ENCODE peak calls at places on chromosomes 6 and 20, in four cellular contexts. One of them, this sample, is unnamed.

GRCh38 chr6:154538664-154539235 is 28.3 kb upstream of the CNKSR3 start:
- DNase-seq in lower lobe of right lung: no peak
- DNase-seq in H9: no peak
- DNase-seq in CD8-positive, alpha-beta T cell: no peak
- DNase-seq in this sample: no peak

GRCh38 chr6:13653296-13653695 is 38.2 kb downstream of the NOL7 start:
- DNase-seq in CD8-positive, alpha-beta T cell: no peak
- DNase-seq in lower lobe of right lung: no peak
- DNase-seq in H9: no peak
- DNase-seq in this sample: no peak

GRCh38 chr6:170108890-170109587 is 181.8 kb downstream of the DLL1 start:
- DNase-seq in lower lobe of right lung: no peak
- DNase-seq in H9: no peak
- DNase-seq in CD8-positive, alpha-beta T cell: no peak
- DNase-seq in this sample: no peak

GRCh38 chr20:52372169-52372568 is 180.6 kb upstream of the ZFP64 start:
- DNase-seq in CD8-positive, alpha-beta T cell: no peak
- DNase-seq in H9: no peak
- DNase-seq in lower lobe of right lung: no peak
- DNase-seq in this sample: no peak

GRCh38 chr6:16505711-16506362 is 255.4 kb downstream of the ATXN1 start:
- DNase-seq in lower lobe of right lung: no peak
- DNase-seq in H9: no peak
- DNase-seq in CD8-positive, alpha-beta T cell: no peak
- DNase-seq in this sample: no peak

GRCh38 chr6:139161817-139162284 is 27.0 kb downstream of the HECA start:
- DNase-seq in H9: no peak
- DNase-seq in CD8-positive, alpha-beta T cell: peak; percentile 66
- DNase-seq in lower lobe of right lung: no peak
- DNase-seq in this sample: no peak

GRCh38 chr6:74320076-74320475 is 624.1 kb downstream of the CD109 start:
- DNase-seq in lower lobe of right lung: no peak
- DNase-seq in H9: no peak
- DNase-seq in CD8-positive, alpha-beta T cell: no peak
- DNase-seq in this sample: no peak

GRCh38 chr20:50244352-50245149 is 53.9 kb downstream of the CEBPB start:
- DNase-seq in CD8-positive, alpha-beta T cell: no peak
- DNase-seq in lower lobe of right lung: no peak
- DNase-seq in H9: no peak
- DNase-seq in this sample: no peak

GRCh38 chr6:166461821-166462460 is 79.2 kb upstream of the MPC1 start:
- DNase-seq in lower lobe of right lung: no peak
- DNase-seq in H9: no peak
- DNase-seq in CD8-positive, alpha-beta T cell: no peak
- DNase-seq in this sample: no peak

GRCh38 chr6:89818977-89819335 is 638 bp downstream of the MDN1 start:
- DNase-seq in CD8-positive, alpha-beta T cell: peak; percentile 18
- DNase-seq in lower lobe of right lung: no peak
- DNase-seq in H9: no peak
- DNase-seq in this sample: no peak

GRCh38 chr6:98002678-98003077 is 719.7 kb upstream of the MMS22L start:
- DNase-seq in H9: no peak
- DNase-seq in CD8-positive, alpha-beta T cell: no peak
- DNase-seq in lower lobe of right lung: no peak
- DNase-seq in this sample: no peak

GRCh38 chr6:81981812-81982211 is 229.3 kb upstream of the TENT5A start:
- DNase-seq in CD8-positive, alpha-beta T cell: no peak
- DNase-seq in H9: no peak
- DNase-seq in lower lobe of right lung: no peak
- DNase-seq in this sample: no peak

GRCh38 chr6:148971027-148971927 is 224.4 kb downstream of the UST start:
- DNase-seq in H9: no peak
- DNase-seq in CD8-positive, alpha-beta T cell: no peak
- DNase-seq in lower lobe of right lung: no peak
- DNase-seq in this sample: no peak

GRCh38 chr6:13383280-13384163 is 55.2 kb upstream of the TBC1D7 start:
- DNase-seq in CD8-positive, alpha-beta T cell: no peak
- DNase-seq in H9: no peak
- DNase-seq in lower lobe of right lung: no peak
- DNase-seq in this sample: peak; percentile 49

GRCh38 chr20:46438156-46438750 is 31.8 kb upstream of the ELMO2 start:
- DNase-seq in CD8-positive, alpha-beta T cell: peak; percentile 11
- DNase-seq in lower lobe of right lung: no peak
- DNase-seq in H9: no peak
- DNase-seq in this sample: no peak

GRCh38 chr6:72446427-72446826 is 175.4 kb upstream of the KCNQ5 start:
- DNase-seq in CD8-positive, alpha-beta T cell: no peak
- DNase-seq in H9: no peak
- DNase-seq in lower lobe of right lung: no peak
- DNase-seq in this sample: no peak

GRCh38 chr6:30709101-30709868 is 7.8 kb downstream of the MDC1 start:
- DNase-seq in H9: no peak
- DNase-seq in CD8-positive, alpha-beta T cell: no peak
- DNase-seq in lower lobe of right lung: peak; percentile 9
- DNase-seq in this sample: no peak

GRCh38 chr6:53168516-53169257 is 20.0 kb upstream of the GCM1 start:
- DNase-seq in CD8-positive, alpha-beta T cell: no peak
- DNase-seq in lower lobe of right lung: no peak
- DNase-seq in H9: no peak
- DNase-seq in this sample: no peak

GRCh38 chr6:3664641-3665041 is 86.9 kb downstream of the PXDC1 start:
- DNase-seq in H9: no peak
- DNase-seq in CD8-positive, alpha-beta T cell: no peak
- DNase-seq in lower lobe of right lung: no peak
- DNase-seq in this sample: no peak

GRCh38 chr6:131038612-131039344 is 24.3 kb downstream of the EPB41L2 start:
- DNase-seq in CD8-positive, alpha-beta T cell: no peak
- DNase-seq in H9: no peak
- DNase-seq in lower lobe of right lung: no peak
- DNase-seq in this sample: no peak

GRCh38 chr20:41352666-41353065 is 12.0 kb downstream of the LPIN3 start:
- DNase-seq in lower lobe of right lung: no peak
- DNase-seq in CD8-positive, alpha-beta T cell: no peak
- DNase-seq in H9: no peak
- DNase-seq in this sample: no peak

GRCh38 chr20:41352106-41352505 is 11.5 kb downstream of the LPIN3 start:
- DNase-seq in lower lobe of right lung: no peak
- DNase-seq in CD8-positive, alpha-beta T cell: no peak
- DNase-seq in H9: peak; percentile 47
- DNase-seq in this sample: no peak

GRCh38 chr20:41355598-41356203 is 10.9 kb downstream of the EMILIN3 start:
- DNase-seq in H9: no peak
- DNase-seq in lower lobe of right lung: no peak
- DNase-seq in CD8-positive, alpha-beta T cell: no peak
- DNase-seq in this sample: no peak

GRCh38 chr20:41355192-41355591 is 11.4 kb downstream of the EMILIN3 start:
- DNase-seq in lower lobe of right lung: no peak
- DNase-seq in CD8-positive, alpha-beta T cell: no peak
- DNase-seq in H9: no peak
- DNase-seq in this sample: no peak

DNA sequence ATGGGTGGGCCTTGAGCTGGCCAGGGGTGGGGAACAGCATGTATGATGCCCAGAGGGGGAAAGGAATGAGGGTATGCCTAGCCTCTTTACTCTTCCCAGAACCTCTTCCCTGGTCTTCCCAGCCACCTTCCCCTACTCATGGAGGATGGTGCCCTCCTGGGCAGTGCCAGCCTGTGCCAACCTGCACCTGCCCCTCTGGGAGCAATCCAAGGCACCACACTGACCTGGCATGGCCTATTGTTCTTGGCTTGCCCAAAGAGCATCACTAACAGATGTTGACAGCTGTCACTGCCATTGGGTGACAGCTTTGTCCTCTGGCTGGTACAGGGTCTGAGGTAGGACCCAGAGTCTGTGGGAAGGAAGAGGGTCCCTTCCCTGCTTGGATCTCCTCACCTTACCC is 12.9 kb downstream of the LPIN3 start:
- DNase-seq in lower lobe of right lung: no peak
- DNase-seq in CD8-positive, alpha-beta T cell: no peak
- DNase-seq in H9: no peak
- DNase-seq in this sample: no peak
- H3K4me1 ChIP-seq in lower lobe of right lung: no peaks in the 10 kb centered on the region
- H3K4me1 ChIP-seq in CD8-positive, alpha-beta T cell: no peaks in the 10 kb centered on the region
- H3K4me1 ChIP-seq in H9: no peaks in the 10 kb centered on the region
- H3K4me1 ChIP-seq in this sample: no peaks in the 10 kb centered on the region

GRCh38 chr6:32081676-32082075 is 27.5 kb downstream of the TNXB start:
- DNase-seq in lower lobe of right lung: no peak
- DNase-seq in H9: no peak
- DNase-seq in CD8-positive, alpha-beta T cell: no peak
- DNase-seq in this sample: no peak
- H3K4me1 ChIP-seq in lower lobe of right lung: peaks cover 20% of the 10 kb centered on the region
- H3K4me1 ChIP-seq in H9: no peaks in the 10 kb centered on the region
- H3K4me1 ChIP-seq in CD8-positive, alpha-beta T cell: no peaks in the 10 kb centered on the region
- H3K4me1 ChIP-seq in this sample: no peaks in the 10 kb centered on the region

GRCh38 chr6:43878127-43878634 is 108.2 kb downstream of the VEGFA start:
- DNase-seq in CD8-positive, alpha-beta T cell: no peak
- DNase-seq in H9: no peak
- DNase-seq in lower lobe of right lung: no peak
- DNase-seq in this sample: no peak
- H3K4me1 ChIP-seq in CD8-positive, alpha-beta T cell: no peaks in the 10 kb centered on the region
- H3K4me1 ChIP-seq in H9: no peaks in the 10 kb centered on the region
- H3K4me1 ChIP-seq in lower lobe of right lung: no peaks in the 10 kb centered on the region
- H3K4me1 ChIP-seq in this sample: no peaks in the 10 kb centered on the region

DNA sequence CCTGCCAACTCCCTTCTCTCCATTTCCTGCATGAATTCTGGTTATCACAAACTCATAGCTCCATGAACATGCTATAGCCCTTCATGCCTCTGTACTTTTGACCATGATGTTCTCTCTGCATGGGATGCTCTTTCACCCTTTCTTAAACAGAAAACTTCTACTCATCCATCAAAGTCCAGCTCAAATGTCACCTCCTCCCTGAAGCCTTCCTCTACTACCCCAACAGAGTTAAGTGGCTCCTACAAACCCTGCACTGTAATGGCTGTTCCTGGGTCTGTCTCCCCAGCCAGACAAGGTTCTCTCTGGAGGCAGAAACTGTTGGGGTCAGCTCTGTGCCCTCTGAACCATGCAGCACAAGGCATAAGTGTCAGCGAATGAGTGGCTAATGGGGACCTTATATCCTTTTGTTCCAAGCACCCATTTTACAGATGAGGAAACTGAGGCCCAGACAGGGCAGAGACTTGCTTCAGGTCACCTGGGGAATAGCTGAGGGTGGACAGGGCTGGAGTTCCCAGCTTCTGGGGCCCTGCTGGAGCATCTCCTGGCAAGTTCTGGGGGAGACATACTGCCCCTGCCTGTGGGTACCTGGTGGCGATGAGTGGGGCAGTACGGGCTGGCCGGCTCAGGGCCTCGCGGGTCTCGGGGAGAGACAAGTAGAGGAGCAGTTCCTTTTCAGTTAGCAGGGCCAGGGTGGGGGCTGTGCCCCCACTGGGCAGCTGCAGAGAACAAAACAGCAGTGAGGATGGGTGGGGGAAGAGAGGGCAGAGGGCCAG is 10.6 kb upstream of the CDK5RAP1 start:
- DNase-seq in H9: no peak
- DNase-seq in lower lobe of right lung: no peak
- DNase-seq in CD8-positive, alpha-beta T cell: no peak
- DNase-seq in this sample: no peak
- H3K4me1 ChIP-seq in H9: no peaks in the 10 kb centered on the region
- H3K4me1 ChIP-seq in lower lobe of right lung: no peaks in the 10 kb centered on the region
- H3K4me1 ChIP-seq in CD8-positive, alpha-beta T cell: no peaks in the 10 kb centered on the region
- H3K4me1 ChIP-seq in this sample: no peaks in the 10 kb centered on the region

DNA sequence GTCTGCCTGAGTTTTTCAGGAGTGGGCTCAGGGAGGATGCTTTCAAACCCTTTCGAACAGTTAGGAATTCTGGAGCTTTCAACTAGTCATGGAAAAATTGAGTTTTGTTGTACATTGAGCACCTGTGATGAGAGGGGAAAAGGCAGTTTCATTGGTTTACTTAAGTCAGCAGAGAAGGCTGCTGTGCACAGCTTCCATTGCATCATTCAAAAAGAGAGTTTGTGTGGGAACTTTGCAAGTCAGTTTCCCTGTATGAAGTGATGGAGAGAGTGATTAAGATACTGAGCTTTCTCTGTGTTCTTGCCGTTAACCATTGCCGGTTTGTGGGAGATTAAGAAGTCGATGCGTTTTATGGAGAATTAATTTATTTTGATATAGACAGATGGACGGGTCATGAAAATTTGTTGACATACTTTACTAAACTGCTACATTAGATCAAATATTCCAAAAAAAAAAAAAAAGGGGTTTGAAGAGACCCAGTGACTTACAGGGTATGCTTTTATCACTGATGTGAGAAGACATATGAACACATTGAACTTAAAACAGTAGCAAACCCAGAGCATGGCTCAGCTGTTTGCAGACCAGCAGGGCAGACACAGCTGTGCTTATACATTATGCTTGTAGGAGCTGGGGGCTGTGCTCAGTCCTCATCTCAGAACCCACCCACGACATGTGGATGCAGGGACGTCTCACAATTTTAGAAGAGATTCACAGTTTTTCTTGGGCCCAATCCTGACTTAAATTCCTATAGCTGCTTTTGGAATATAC is 234.1 kb downstream of the SOX4 start:
- DNase-seq in CD8-positive, alpha-beta T cell: no peak
- DNase-seq in lower lobe of right lung: no peak
- DNase-seq in H9: no peak
- DNase-seq in this sample: no peak
- H3K4me1 ChIP-seq in CD8-positive, alpha-beta T cell: no peaks in the 10 kb centered on the region
- H3K4me1 ChIP-seq in lower lobe of right lung: peaks cover 8% of the 10 kb centered on the region
- H3K4me1 ChIP-seq in H9: peaks cover 24% of the 10 kb centered on the region
- H3K4me1 ChIP-seq in this sample: no peaks in the 10 kb centered on the region

DNA sequence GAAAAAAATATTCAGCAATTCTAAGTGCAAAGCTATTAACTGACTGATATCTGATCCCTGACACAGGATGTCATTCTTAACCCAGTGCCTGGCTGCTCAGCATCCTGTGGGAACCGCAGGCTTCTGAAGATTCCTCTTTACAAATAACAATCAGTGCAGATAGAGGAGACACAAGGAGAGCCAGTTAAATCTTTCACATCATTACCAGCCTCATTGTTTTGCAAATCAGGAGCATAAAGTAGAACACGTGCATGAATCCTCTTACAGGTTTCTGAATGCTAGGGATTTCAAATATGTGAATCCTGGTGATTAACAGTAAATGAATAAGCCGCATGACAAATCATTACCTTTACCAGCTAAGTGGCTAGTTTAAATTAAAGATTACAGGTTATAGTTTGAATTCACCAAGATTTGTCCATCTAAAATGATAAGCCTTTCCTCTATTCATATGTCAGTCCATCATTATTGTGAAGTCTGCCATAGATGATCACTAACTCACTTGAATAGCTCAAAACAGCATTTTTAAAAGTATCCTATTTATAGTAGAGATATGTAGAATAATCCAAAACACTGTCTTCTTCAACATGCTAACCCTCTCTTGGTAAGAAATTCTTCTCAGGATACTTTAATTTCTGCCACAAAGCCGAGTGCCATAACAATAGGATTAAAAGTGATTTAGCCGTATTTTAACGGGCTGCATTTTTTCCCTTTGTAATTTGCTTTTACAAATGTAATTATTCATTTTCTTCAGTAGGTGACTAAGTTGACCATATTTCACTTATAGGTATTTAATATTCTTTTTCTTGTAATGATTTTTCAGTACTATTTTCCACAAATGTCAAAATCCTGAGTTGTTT is 367.3 kb upstream of the EPHA7 start:
- DNase-seq in CD8-positive, alpha-beta T cell: no peak
- DNase-seq in H9: peak; percentile 82
- DNase-seq in lower lobe of right lung: no peak
- DNase-seq in this sample: no peak
- H3K4me1 ChIP-seq in CD8-positive, alpha-beta T cell: no peaks in the 10 kb centered on the region
- H3K4me1 ChIP-seq in H9: peaks cover 10% of the 10 kb centered on the region
- H3K4me1 ChIP-seq in lower lobe of right lung: no peaks in the 10 kb centered on the region
- H3K4me1 ChIP-seq in this sample: no peaks in the 10 kb centered on the region

GRCh38 chr6:145816392-145816791 is 1.8 kb upstream of the FBXO30 start:
- DNase-seq in CD8-positive, alpha-beta T cell: no peak
- DNase-seq in H9: no peak
- DNase-seq in lower lobe of right lung: no peak
- DNase-seq in this sample: no peak
- H3K4me1 ChIP-seq in CD8-positive, alpha-beta T cell: peaks cover 35% of the 10 kb centered on the region
- H3K4me1 ChIP-seq in H9: no peaks in the 10 kb centered on the region
- H3K4me1 ChIP-seq in lower lobe of right lung: peaks cover 32% of the 10 kb centered on the region
- H3K4me1 ChIP-seq in this sample: peaks cover 4% of the 10 kb centered on the region